ENCODE peak calls at places on chromosomes 16 and 17, in five cellular contexts. C is HCT116, M is SK-N-SH, H is K562, N is H1. V is an unnamed sample.

GRCh38 chr17:35795007-35795870 is at the start of gene MMP28:
- DNase-seq in C (no peak), N (peak; percentile 81), M (peak; percentile 86), H (peak; percentile 74), V (no peak)

GRCh38 chr16:66587881-66588600 is 8.8 kb downstream of the CMTM2 start:
- DNase-seq in N (no peak), H (no peak), C (no peak), M (no peak), V (no peak)

GRCh38 chr16:580141-580945 is 9.5 kb upstream of the RAB40C start:
- DNase-seq in M (no peak), H (no peak), C (no peak), N (no peak), V (no peak)

GRCh38 chr17:60110586-60110985 is 31.9 kb upstream of the HEATR6 start:
- DNase-seq in N (no peak), H (no peak), M (no peak), C (no peak), V (no peak)

GRCh38 chr17:32102697-32103096 is 39.6 kb upstream of the RHOT1 start:
- DNase-seq in N (peak; percentile 26), C (no peak), M (no peak), H (no peak), V (no peak)

GRCh38 chr17:1779571-1780074 is 17.8 kb downstream of the SERPINF1 start:
- DNase-seq in M (peak; percentile 44), N (no peak), C (no peak), H (no peak), V (no peak)

GRCh38 chr17:60526726-60527125 is 684 bp upstream of the APPBP2 start:
- DNase-seq in H (no peak), N (no peak), M (peak; percentile 32), C (no peak), V (no peak)

GRCh38 chr17:10618202-10618635 is 38.9 kb downstream of the MYH3 start:
- DNase-seq in H (peak; percentile 57), C (peak; percentile 68), M (peak; percentile 75), N (peak; percentile 79), V (peak; percentile 70)

GRCh38 chr17:14228903-14229302 is 7.8 kb downstream of the CDRT15 start:
- DNase-seq in H (no peak), M (no peak), C (no peak), N (no peak), V (no peak)

GRCh38 chr17:40452921-40453378 is 9.7 kb downstream of the IGFBP4 start:
- DNase-seq in H (no peak), M (no peak), N (no peak), C (no peak), V (no peak)

GRCh38 chr17:16352303-16352837 is 899 bp downstream of the CENPV start:
- DNase-seq in H (peak; percentile 32), N (peak; percentile 67), M (peak; percentile 79), C (no peak), V (peak; percentile 78)

GRCh38 chr16:19432429-19432828 is 14.7 kb downstream of the TMC5 start:
- DNase-seq in H (no peak), M (no peak), N (no peak), C (peak; percentile 23), V (peak; percentile 71)

GRCh38 chr17:35749560-35750412 is 3.3 kb downstream of the GAS2L2 start:
- DNase-seq in C (no peak), M (peak; percentile 68), H (peak; percentile 70), N (no peak), V (no peak)

GRCh38 chr17:72714357-72714966 is 378.0 kb downstream of the SLC39A11 start:
- DNase-seq in C (no peak), H (no peak), M (no peak), N (no peak), V (no peak)

GRCh38 chr17:7851438-7852261 is 3.2 kb upstream of the TMEM88 start:
- DNase-seq in H (peak; percentile 51), C (no peak), M (peak; percentile 94), N (peak; percentile 95), V (peak; percentile 64)

GRCh38 chr17:68033636-68034451 is 1.7 kb upstream of the KPNA2 start:
- DNase-seq in N (no peak), H (peak; percentile 29), C (peak; percentile 65), M (peak; percentile 51), V (peak; percentile 95)

DNA sequence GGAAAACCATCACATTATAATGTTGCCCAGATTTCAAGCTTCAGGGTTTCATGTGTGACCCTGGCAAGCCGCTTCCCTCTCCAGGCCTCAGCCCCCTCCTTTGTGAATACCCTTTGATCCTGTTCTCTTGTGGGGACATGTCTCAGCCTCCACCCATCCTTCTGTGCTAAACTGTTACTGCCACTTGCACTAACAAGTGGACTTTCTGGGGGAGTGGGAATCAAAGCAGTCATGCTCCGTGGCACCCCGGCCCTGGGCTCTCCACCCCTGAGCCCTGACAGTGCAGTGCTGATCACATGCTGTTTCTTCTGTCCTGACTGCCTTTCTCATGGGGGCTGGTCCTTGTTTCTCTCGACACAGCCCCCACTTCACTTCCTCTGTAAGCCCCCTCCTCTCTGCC is 9.7 kb upstream of the DCAF7 start:
- DNase-seq in C (no peak), H (no peak), N (no peak), M (peak; percentile 27), V (no peak)
- TF ChIP-seq MAX in C (no peak), H (no peak), N (no peak), M (no peak), V (no peak)

DNA sequence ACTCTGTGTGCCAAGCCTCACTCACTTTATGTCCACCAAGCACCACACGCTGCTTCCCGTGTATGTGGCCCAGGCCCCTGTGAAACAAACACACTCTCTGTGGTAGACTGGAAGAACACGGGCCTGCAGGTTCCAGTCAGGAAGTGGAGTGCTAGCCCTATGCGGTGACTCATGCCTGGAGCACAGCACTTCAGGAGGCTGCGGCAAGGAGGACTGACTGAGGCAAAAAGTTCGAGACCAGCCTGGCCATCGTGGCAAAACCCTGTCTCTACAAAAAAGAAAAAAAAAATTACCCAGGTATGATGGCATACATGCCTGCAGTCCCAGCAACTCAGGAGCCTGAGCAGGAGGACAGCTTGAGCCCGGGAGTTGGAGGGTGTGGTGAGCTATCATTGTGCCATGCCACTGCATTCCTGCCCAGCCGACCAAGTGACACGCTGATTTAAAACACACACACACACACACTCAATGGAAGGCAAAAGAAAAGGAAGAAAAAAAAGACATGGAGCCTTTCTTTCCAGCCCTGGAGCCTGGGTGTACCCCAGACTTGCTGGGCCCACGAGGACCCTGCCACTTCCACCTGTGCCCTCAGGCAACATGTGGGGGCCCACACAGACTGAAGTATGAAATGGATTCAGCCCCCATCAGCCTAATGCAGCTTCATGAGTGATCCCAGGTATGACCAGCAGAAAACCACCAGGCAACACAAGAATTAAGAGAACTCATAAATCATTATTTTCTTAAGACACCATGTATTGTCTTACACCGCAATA is 126.6 kb downstream of the ANKRD11 start:
- DNase-seq in M (peak; percentile 21), H (no peak), C (peak; percentile 76), N (no peak), V (peak; percentile 51)
- TF ChIP-seq YY1 in M (no peak), H (no peak), C (no peak), N (no peak), V (no peak)

GRCh38 chr16:81611721-81612120 is 167.1 kb downstream of the CMIP start:
- DNase-seq in M (no peak), C (no peak), N (no peak), H (no peak), V (no peak)

GRCh38 chr16:81609323-81609892 is 164.8 kb downstream of the CMIP start:
- DNase-seq in H (no peak), N (no peak), C (no peak), M (no peak), V (no peak)

GRCh38 chr16:81608515-81609209 is 164.1 kb downstream of the CMIP start:
- DNase-seq in H (peak; percentile 63), M (no peak), N (no peak), C (no peak), V (no peak)

GRCh38 chr16:81610936-81611335 is 166.3 kb downstream of the CMIP start:
- DNase-seq in C (no peak), N (no peak), M (peak; percentile 80), H (no peak), V (no peak)

DNA sequence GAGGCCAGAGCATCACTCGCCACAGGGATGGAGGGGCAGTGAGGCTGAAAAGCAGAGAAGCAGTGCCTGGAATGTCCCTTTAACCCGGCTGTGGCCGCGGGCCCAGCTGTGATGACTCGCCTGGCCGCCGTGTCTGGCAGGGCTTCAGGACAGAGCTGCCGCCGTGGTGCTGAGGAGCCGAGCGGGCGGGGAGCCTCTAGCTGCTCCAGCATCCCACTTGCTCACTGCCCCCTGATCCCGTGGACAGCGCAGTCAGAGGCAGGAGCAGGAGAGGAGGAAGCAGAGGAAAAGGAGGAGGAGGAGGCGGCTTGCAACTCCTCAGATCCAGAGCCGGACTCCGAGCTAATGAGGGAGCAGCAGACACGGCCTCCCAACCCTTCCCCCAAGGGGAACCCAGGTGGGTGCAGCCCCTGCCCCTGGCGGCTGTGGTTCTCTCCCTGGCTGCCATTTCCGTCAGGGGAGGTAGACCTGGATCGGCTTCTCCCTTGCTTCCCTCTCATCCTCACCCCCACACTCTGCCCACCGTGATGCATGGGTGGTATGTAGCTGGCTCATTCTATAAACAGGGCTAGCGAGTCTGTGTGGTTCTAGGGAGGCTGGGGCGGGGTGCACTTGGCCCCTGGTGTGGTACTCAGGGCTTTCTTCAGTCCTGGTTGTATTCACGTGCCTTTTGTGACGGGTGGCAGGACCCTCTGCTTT is 165.7 kb downstream of the CMIP start:
- DNase-seq in M (peak; percentile 87), N (no peak), H (no peak), C (no peak), V (no peak)
- TF ChIP-seq MAX in M (no peak), N (no peak), H (no peak), C (no peak), V (no peak)

DNA sequence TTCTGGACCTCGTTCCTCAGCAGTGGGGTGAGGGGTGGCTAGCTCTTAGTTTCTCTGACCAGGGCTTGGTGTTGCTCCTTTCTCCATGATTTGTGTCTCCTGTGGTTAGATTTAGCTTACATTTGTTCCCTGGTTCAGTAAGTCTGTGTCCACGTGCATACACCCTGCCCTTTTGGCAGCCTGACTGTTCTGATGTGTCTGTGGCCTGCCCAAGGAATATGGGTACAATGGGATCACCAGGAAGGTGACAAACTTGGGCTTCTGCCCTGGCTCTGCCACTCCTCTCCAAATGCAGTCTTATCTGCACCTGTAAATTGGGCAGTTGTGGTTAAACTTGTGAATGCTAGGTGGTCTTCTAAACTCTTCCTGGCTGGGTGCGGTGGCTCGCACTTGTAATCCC is 17.5 kb downstream of the ALKBH5 start:
- DNase-seq in M (no peak), C (no peak), H (no peak), N (no peak), V (no peak)
- TF ChIP-seq YY1 in M (no peak), C (no peak), H (no peak), N (no peak), V (no peak)

V was measured in HepG2.